ENCODE peak calls at places on chromosomes 11 and 22, in four cellular contexts. One of them, this sample, is unnamed.
A peak's percentile ranks its signal among the peaks of the same experiment; 100 is the strongest.

GRCh38 chr22:29043906-29044575 is 17.6 kb downstream of the C22orf31 start:
- DNase-seq in GM12891: no peak
- DNase-seq in suprapubic skin: peak; percentile 39
- DNase-seq in ovary: no peak
- DNase-seq in this sample: no peak

GRCh38 chr11:95764267-95764898 is 25.2 kb downstream of the FAM76B start:
- DNase-seq in GM12891: peak; percentile 6
- DNase-seq in suprapubic skin: no peak
- DNase-seq in ovary: no peak
- DNase-seq in this sample: no peak

GRCh38 chr11:75240381-75241035 is at the start of gene TPBGL:
- DNase-seq in GM12891: no peak
- DNase-seq in suprapubic skin: no peak
- DNase-seq in ovary: peak; percentile 33
- DNase-seq in this sample: no peak

GRCh38 chr11:130849215-130849568 is 67.1 kb downstream of the SNX19 start:
- DNase-seq in GM12891: no peak
- DNase-seq in suprapubic skin: no peak
- DNase-seq in ovary: no peak
- DNase-seq in this sample: no peak

GRCh38 chr11:60937144-60937527 is 12.9 kb downstream of the TMEM132A start:
- DNase-seq in GM12891: no peak
- DNase-seq in suprapubic skin: no peak
- DNase-seq in ovary: peak; percentile 18
- DNase-seq in this sample: no peak

GRCh38 chr11:2896047-2896446 is 10.5 kb upstream of the CDKN1C start:
- DNase-seq in GM12891: no peak
- DNase-seq in suprapubic skin: no peak
- DNase-seq in ovary: no peak
- DNase-seq in this sample: no peak

GRCh38 chr11:133570376-133570775 is 38.1 kb upstream of the OPCML start:
- DNase-seq in GM12891: no peak
- DNase-seq in suprapubic skin: no peak
- DNase-seq in ovary: no peak
- DNase-seq in this sample: no peak

GRCh38 chr22:39524753-39525657 is 4.6 kb downstream of the ATF4 start:
- DNase-seq in GM12891: no peak
- DNase-seq in suprapubic skin: no peak
- DNase-seq in ovary: no peak
- DNase-seq in this sample: no peak

GRCh38 chr11:130070109-130070828 is 575 bp downstream of the APLP2 start:
- DNase-seq in GM12891: peak; percentile 38
- DNase-seq in suprapubic skin: peak; percentile 70
- DNase-seq in ovary: peak; percentile 58
- DNase-seq in this sample: no peak

GRCh38 chr22:43923191-43923590 is 414 bp upstream of the PNPLA3 start:
- DNase-seq in GM12891: no peak
- DNase-seq in suprapubic skin: no peak
- DNase-seq in ovary: no peak
- DNase-seq in this sample: no peak

GRCh38 chr22:25777870-25778269 is 35.9 kb downstream of the MYO18B start:
- DNase-seq in GM12891: no peak
- DNase-seq in suprapubic skin: no peak
- DNase-seq in ovary: no peak
- DNase-seq in this sample: peak; percentile 35

GRCh38 chr22:24169439-24170058 is 11.7 kb upstream of the SUSD2 start:
- DNase-seq in GM12891: no peak
- DNase-seq in suprapubic skin: no peak
- DNase-seq in ovary: no peak
- DNase-seq in this sample: no peak

GRCh38 chr11:27216268-27217149 is 146.5 kb downstream of the CCDC34 start:
- DNase-seq in GM12891: no peak
- DNase-seq in suprapubic skin: no peak
- DNase-seq in ovary: peak; percentile 89
- DNase-seq in this sample: no peak

GRCh38 chr22:47654922-47655451 is 892.5 kb downstream of the TBC1D22A start:
- DNase-seq in GM12891: no peak
- DNase-seq in suprapubic skin: no peak
- DNase-seq in ovary: no peak
- DNase-seq in this sample: no peak

GRCh38 chr11:119907934-119908760 is 179.1 kb upstream of the NECTIN1 start:
- DNase-seq in GM12891: no peak
- DNase-seq in suprapubic skin: no peak
- DNase-seq in ovary: no peak
- DNase-seq in this sample: no peak

GRCh38 chr11:18457435-18457834 is 1.8 kb downstream of the LDHAL6A start:
- DNase-seq in GM12891: no peak
- DNase-seq in suprapubic skin: no peak
- DNase-seq in ovary: no peak
- DNase-seq in this sample: peak; percentile 4

GRCh38 chr11:70483077-70483861 is 84.9 kb downstream of the CTTN start:
- DNase-seq in GM12891: peak; percentile 46
- DNase-seq in suprapubic skin: no peak
- DNase-seq in ovary: no peak
- DNase-seq in this sample: peak; percentile 85

GRCh38 chr11:6307879-6308278 is 12.4 kb downstream of the CAVIN3 start:
- DNase-seq in GM12891: no peak
- DNase-seq in suprapubic skin: no peak
- DNase-seq in ovary: no peak
- DNase-seq in this sample: no peak

GRCh38 chr22:27133951-27134664 is 476.7 kb downstream of the MIAT start:
- DNase-seq in GM12891: peak; percentile 19
- DNase-seq in suprapubic skin: peak; percentile 68
- DNase-seq in ovary: no peak
- DNase-seq in this sample: peak; percentile 52

GRCh38 chr11:47028530-47029093 is 92.1 kb downstream of the CSTPP1 start:
- DNase-seq in GM12891: no peak
- DNase-seq in suprapubic skin: no peak
- DNase-seq in ovary: no peak
- DNase-seq in this sample: no peak

GRCh38 chr11:36719708-36720107 is 121.7 kb upstream of the RAG2 start:
- DNase-seq in GM12891: no peak
- DNase-seq in suprapubic skin: no peak
- DNase-seq in ovary: no peak
- DNase-seq in this sample: no peak

GRCh38 chr22:22955866-22956535 is 68.4 kb downstream of the IGLL5 start:
- DNase-seq in GM12891: no peak
- DNase-seq in suprapubic skin: no peak
- DNase-seq in ovary: peak; percentile 72
- DNase-seq in this sample: peak; percentile 26

GRCh38 chr22:30855677-30856518 is 112.7 kb downstream of the MORC2 start:
- DNase-seq in GM12891: no peak
- DNase-seq in suprapubic skin: peak; percentile 19
- DNase-seq in ovary: no peak
- DNase-seq in this sample: no peak

GRCh38 chr11:94803491-94803890 is 35.3 kb downstream of the AMOTL1 start:
- DNase-seq in GM12891: no peak
- DNase-seq in suprapubic skin: no peak
- DNase-seq in ovary: no peak
- DNase-seq in this sample: no peak

GRCh38 chr22:29780781-29781676 is 13.9 kb downstream of the UQCR10 start:
- DNase-seq in GM12891: no peak
- DNase-seq in suprapubic skin: no peak
- DNase-seq in ovary: no peak
- DNase-seq in this sample: peak; percentile 61

GRCh38 chr11:61290905-61291690 is 4.0 kb downstream of the VWCE start:
- DNase-seq in GM12891: no peak
- DNase-seq in suprapubic skin: no peak
- DNase-seq in ovary: no peak
- DNase-seq in this sample: no peak

GRCh38 chr11:57515332-57516060 is at the start of gene SLC43A1:
- DNase-seq in GM12891: no peak
- DNase-seq in suprapubic skin: peak; percentile 73
- DNase-seq in ovary: peak; percentile 69
- DNase-seq in this sample: peak; percentile 60
- TF ChIP-seq POLR2A in GM12891: no peak
- TF ChIP-seq POLR2A in suprapubic skin: no peak
- TF ChIP-seq POLR2A in ovary: no peak
- TF ChIP-seq POLR2A in this sample: no peak

GRCh38 chr11:9263840-9264380 is 1.2 kb downstream of the DENND5A start:
- DNase-seq in GM12891: peak; percentile 66
- DNase-seq in suprapubic skin: no peak
- DNase-seq in ovary: no peak
- DNase-seq in this sample: no peak

GRCh38 chr11:9266926-9267325 is 1.8 kb upstream of the DENND5A start:
- DNase-seq in GM12891: no peak
- DNase-seq in suprapubic skin: no peak
- DNase-seq in ovary: no peak
- DNase-seq in this sample: no peak

GRCh38 chr11:9265211-9266131 is at the start of gene DENND5A:
- DNase-seq in GM12891: peak; percentile 89
- DNase-seq in suprapubic skin: peak; percentile 89
- DNase-seq in ovary: peak; percentile 90
- DNase-seq in this sample: peak; percentile 98

GRCh38 chr11:9266132-9266736 is 1.1 kb upstream of the DENND5A start:
- DNase-seq in GM12891: no peak
- DNase-seq in suprapubic skin: no peak
- DNase-seq in ovary: no peak
- DNase-seq in this sample: no peak

GRCh38 chr11:9264381-9265210 is 554 bp downstream of the DENND5A start:
- DNase-seq in GM12891: peak; percentile 30
- DNase-seq in suprapubic skin: peak; percentile 77
- DNase-seq in ovary: peak; percentile 55
- DNase-seq in this sample: peak; percentile 68
- TF ChIP-seq POLR2A in GM12891: no peak
- TF ChIP-seq POLR2A in suprapubic skin: peak; percentile 30
- TF ChIP-seq POLR2A in ovary: peak; percentile 34
- TF ChIP-seq POLR2A in this sample: no peak

GRCh38 chr22:42648017-42648367 is 1.2 kb downstream of the CYB5R3 start:
- DNase-seq in GM12891: no peak
- DNase-seq in suprapubic skin: no peak
- DNase-seq in ovary: no peak
- DNase-seq in this sample: no peak

GRCh38 chr22:42649261-42650056 is at the start of gene CYB5R3:
- DNase-seq in GM12891: peak; percentile 95
- DNase-seq in suprapubic skin: peak; percentile 89
- DNase-seq in ovary: peak; percentile 81
- DNase-seq in this sample: peak; percentile 74

GRCh38 chr22:42651134-42651533 is 1.9 kb upstream of the CYB5R3 start:
- DNase-seq in GM12891: no peak
- DNase-seq in suprapubic skin: no peak
- DNase-seq in ovary: no peak
- DNase-seq in this sample: peak; percentile 75

GRCh38 chr22:42646569-42647525 is 2.3 kb downstream of the CYB5R3 start:
- DNase-seq in GM12891: peak; percentile 21
- DNase-seq in suprapubic skin: no peak
- DNase-seq in ovary: peak; percentile 69
- DNase-seq in this sample: no peak

DNA sequence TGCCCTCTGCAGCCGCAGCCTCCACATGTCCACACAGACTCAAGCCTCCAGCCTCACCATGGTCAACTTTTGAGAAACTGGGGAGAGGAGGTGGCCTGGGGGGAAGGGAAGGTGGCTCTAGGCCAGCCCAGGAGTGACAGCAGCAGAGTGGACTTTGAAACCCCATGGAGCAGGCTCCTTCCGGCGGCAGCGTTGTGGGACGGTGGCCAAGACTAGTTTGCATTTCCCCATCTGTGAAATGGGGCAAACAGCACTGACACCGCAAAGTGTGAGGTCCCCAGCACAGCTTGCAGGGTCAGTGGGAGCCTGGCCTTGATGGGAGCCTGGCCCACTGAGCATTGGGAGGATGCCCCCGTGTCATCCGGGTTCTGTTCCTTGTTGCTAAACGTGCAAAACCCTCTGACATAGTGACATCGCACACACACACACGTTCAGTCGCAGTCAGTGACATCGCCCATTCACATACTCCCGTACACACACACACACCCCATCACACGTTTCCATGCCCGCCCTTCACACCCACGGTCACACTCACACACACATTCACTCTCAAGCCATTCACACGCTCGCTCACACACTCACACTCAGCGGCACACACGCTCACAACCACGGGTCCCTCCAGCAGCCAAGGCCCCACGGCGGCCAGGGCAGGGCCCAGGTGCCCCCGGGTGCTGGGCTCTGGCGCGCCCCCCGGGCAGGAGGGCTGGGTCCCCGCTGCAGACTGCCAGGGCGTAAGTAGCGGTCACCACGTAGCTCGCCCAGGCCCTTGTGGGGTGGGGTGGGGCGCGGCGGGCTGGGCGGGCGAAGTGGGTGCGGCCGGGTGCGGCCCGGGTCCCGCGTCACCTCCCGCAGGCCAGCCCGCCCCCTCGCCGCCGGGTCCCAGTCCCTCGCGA is 578 bp downstream of the CYB5R3 start:
- DNase-seq in GM12891: no peak
- DNase-seq in suprapubic skin: no peak
- DNase-seq in ovary: peak; percentile 55
- DNase-seq in this sample: peak; percentile 63
- TF ChIP-seq POLR2A in GM12891: peak; percentile 28
- TF ChIP-seq POLR2A in suprapubic skin: peak; percentile 48
- TF ChIP-seq POLR2A in ovary: no peak
- TF ChIP-seq POLR2A in this sample: peak; percentile 7

DNA sequence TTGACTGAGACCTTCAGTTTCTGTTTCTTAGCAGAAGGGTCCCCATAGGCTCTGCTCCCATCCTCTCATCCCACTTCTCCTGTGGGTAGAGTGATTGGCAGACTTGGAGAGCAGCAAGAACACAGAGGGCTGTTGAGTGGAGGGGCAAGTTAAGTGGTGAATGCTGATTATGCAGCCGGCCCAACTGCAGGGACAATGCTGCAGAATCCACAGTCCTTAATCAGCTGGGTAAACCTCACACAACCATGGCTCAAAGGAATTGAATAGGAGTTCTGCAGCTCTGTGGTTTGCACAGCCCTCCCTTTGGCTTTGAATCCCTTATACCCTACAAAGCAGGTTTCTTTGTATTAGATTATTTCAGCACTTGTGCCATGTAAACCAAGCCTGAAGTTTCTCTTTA is 161.1 kb downstream of the NAV2 start:
- DNase-seq in GM12891: no peak
- DNase-seq in suprapubic skin: no peak
- DNase-seq in ovary: no peak
- DNase-seq in this sample: no peak
- TF ChIP-seq POLR2A in GM12891: no peak
- TF ChIP-seq POLR2A in suprapubic skin: no peak
- TF ChIP-seq POLR2A in ovary: no peak
- TF ChIP-seq POLR2A in this sample: no peak